ENCODE peak calls at places on chromosomes 1 and 21, in five cellular contexts. N, A, W, U and Q are unnamed samples.

GRCh38 chr1:21573971-21574458 is 64.8 kb downstream of the ALPL start:
- DNase-seq in N (peak; percentile 59), A (peak; percentile 71), W (peak; percentile 86), U (no peak), Q (peak; percentile 47)

GRCh38 chr1:9907441-9907840 is 2.6 kb downstream of the CTNNBIP1 start:
- DNase-seq in N (no peak), A (no peak), W (no peak), U (no peak), Q (no peak)

GRCh38 chr1:36857761-36858160 is 176.6 kb downstream of the GRIK3 start:
- DNase-seq in N (no peak), A (no peak), W (no peak), U (no peak), Q (no peak)

GRCh38 chr1:98653186-98653585 is 8.3 kb upstream of the SNX7 start:
- DNase-seq in N (no peak), A (no peak), W (no peak), U (no peak), Q (no peak)

GRCh38 chr1:84027368-84027767 is 28.4 kb upstream of the TTLL7 start:
- DNase-seq in N (no peak), A (no peak), W (no peak), U (no peak), Q (no peak)

GRCh38 chr1:110634455-110635281 is 28.5 kb upstream of the KCNA2 start:
- DNase-seq in N (peak; percentile 81), A (no peak), W (peak; percentile 91), U (peak; percentile 51), Q (peak; percentile 80)

GRCh38 chr1:158145173-158145719 is 35.4 kb upstream of the CD1D start:
- DNase-seq in N (peak; percentile 35), A (no peak), W (peak; percentile 77), U (no peak), Q (no peak)

GRCh38 chr1:6783221-6783620 is 2.0 kb upstream of the CAMTA1 start:
- DNase-seq in N (no peak), A (no peak), W (no peak), U (no peak), Q (no peak)

GRCh38 chr1:150973258-150973825 is 1.3 kb downstream of the CERS2 start:
- DNase-seq in N (no peak), A (no peak), W (peak; percentile 23), U (no peak), Q (peak; percentile 36)

GRCh38 chr1:56576880-56577858 is 2.2 kb downstream of the PLPP3 start:
- DNase-seq in N (no peak), A (peak; percentile 15), W (no peak), U (no peak), Q (peak; percentile 20)

GRCh38 chr1:119859647-119860046 is 36.7 kb downstream of the ADAM30 start:
- DNase-seq in N (no peak), A (no peak), W (no peak), U (no peak), Q (no peak)

GRCh38 chr1:59007820-59008598 is 224.2 kb upstream of the JUN start:
- DNase-seq in N (no peak), A (no peak), W (no peak), U (no peak), Q (peak; percentile 35)

GRCh38 chr1:184160236-184160635 is 108.7 kb downstream of the TSEN15 start:
- DNase-seq in N (no peak), A (no peak), W (no peak), U (no peak), Q (no peak)

GRCh38 chr21:41658321-41658720 is 108.5 kb downstream of the RIPK4 start:
- DNase-seq in N (no peak), A (no peak), W (no peak), U (no peak), Q (no peak)

GRCh38 chr1:177909416-177909815 is 60.4 kb downstream of the SEC16B start:
- DNase-seq in N (no peak), A (no peak), W (no peak), U (no peak), Q (no peak)

GRCh38 chr1:221431068-221431651 is 310.7 kb downstream of the DUSP10 start:
- DNase-seq in N (no peak), A (no peak), W (no peak), U (no peak), Q (no peak)

GRCh38 chr1:169193191-169193850 is 86.8 kb downstream of the ATP1B1 start:
- DNase-seq in N (no peak), A (no peak), W (peak; percentile 19), U (no peak), Q (no peak)

GRCh38 chr1:85475055-85475454 is 10.1 kb upstream of the DDAH1 start:
- DNase-seq in N (no peak), A (no peak), W (no peak), U (no peak), Q (no peak)

GRCh38 chr1:18651727-18652126 is 21.1 kb downstream of the PAX7 start:
- DNase-seq in N (no peak), A (no peak), W (no peak), U (no peak), Q (no peak)

GRCh38 chr1:25519624-25520023 is 23.8 kb upstream of the LDLRAP1 start:
- DNase-seq in N (no peak), A (no peak), W (no peak), U (no peak), Q (no peak)

GRCh38 chr21:38788275-38788911 is 17.3 kb upstream of the ETS2 start:
- DNase-seq in N (no peak), A (no peak), W (no peak), U (no peak), Q (no peak)

GRCh38 chr1:19044471-19044870 is 88.0 kb upstream of the IFFO2 start:
- DNase-seq in N (peak; percentile 8), A (no peak), W (no peak), U (no peak), Q (no peak)

DNA sequence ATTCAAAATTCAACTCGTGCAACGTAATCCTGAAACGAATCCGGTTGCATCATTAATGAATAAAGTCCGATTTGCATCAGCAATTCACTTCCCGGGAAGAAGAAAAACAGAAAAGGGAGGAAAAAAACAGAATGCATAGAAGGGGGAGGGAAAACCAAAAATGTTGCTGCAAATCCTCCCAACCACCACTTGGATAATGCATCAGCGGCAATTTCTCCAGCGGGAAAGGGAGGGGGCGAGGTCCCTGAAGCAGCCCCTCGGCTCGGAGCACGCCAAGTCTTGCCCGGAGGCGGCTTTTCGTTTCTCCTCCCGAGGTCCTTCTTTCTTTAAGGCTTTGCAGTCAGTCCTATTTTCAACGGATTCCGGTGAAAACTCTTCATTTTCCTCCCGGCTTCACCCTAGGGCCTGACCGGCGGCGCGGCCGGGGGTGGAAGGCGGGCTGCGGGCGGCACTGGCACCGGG is 720 bp downstream of the CDC42BPA start:
- DNase-seq in N (peak; percentile 47), A (peak; percentile 63), W (peak; percentile 29), U (no peak), Q (peak; percentile 25)
- TF ChIP-seq CTCF in N (no peak), A (no peak), W (peak; percentile 39), U (peak; percentile 16), Q (no peak)

GRCh38 chr1:13786541-13786940 is 86.6 kb downstream of the PRDM2 start:
- DNase-seq in N (no peak), A (no peak), W (no peak), U (no peak), Q (no peak)
- TF ChIP-seq CTCF in N (no peak), A (no peak), W (no peak), U (no peak), Q (no peak)

GRCh38 chr1:92298573-92299476 is at the start of the genes GLMN and RPAP2:
- DNase-seq in N (peak; percentile 66), A (peak; percentile 79), W (peak; percentile 80), U (peak; percentile 17), Q (peak; percentile 92)
- TF ChIP-seq CTCF in N (no peak), A (no peak), W (peak; percentile 38), U (no peak), Q (no peak)

DNA sequence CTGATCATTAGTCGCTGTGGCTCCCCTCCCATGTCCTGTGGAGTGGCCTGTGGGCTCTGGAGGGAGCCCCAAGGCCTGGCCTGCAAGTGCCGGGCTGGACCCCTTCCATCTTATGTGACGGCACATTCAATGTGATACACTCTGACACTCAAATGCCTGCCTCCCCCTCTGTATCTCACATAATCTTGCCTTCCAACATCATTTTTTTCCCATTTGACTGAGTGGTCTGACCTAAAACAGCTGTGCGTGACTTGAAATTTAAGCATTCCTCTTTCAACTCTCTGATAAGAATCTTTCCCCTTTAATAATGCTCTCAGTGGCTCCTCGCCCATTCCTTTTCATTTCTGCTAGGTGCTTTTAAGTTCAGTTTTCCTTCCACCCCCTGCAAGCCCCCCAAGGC is 426.7 kb upstream of the DAB1 start:
- DNase-seq in N (no peak), A (no peak), W (no peak), U (no peak), Q (no peak)
- TF ChIP-seq CTCF in N (no peak), A (no peak), W (no peak), U (no peak), Q (no peak)

GRCh38 chr1:11335417-11336070 is 62.5 kb downstream of the UBIAD1 start:
- DNase-seq in N (no peak), A (no peak), W (no peak), U (no peak), Q (peak; percentile 86)

GRCh38 chr1:11340248-11340632 is 67.2 kb downstream of the UBIAD1 start:
- DNase-seq in N (no peak), A (no peak), W (no peak), U (no peak), Q (no peak)

GRCh38 chr1:11339346-11340247 is 66.6 kb downstream of the UBIAD1 start:
- DNase-seq in N (no peak), A (no peak), W (no peak), U (no peak), Q (no peak)

GRCh38 chr1:11338351-11338809 is 65.4 kb downstream of the UBIAD1 start:
- DNase-seq in N (no peak), A (no peak), W (no peak), U (no peak), Q (no peak)

DNA sequence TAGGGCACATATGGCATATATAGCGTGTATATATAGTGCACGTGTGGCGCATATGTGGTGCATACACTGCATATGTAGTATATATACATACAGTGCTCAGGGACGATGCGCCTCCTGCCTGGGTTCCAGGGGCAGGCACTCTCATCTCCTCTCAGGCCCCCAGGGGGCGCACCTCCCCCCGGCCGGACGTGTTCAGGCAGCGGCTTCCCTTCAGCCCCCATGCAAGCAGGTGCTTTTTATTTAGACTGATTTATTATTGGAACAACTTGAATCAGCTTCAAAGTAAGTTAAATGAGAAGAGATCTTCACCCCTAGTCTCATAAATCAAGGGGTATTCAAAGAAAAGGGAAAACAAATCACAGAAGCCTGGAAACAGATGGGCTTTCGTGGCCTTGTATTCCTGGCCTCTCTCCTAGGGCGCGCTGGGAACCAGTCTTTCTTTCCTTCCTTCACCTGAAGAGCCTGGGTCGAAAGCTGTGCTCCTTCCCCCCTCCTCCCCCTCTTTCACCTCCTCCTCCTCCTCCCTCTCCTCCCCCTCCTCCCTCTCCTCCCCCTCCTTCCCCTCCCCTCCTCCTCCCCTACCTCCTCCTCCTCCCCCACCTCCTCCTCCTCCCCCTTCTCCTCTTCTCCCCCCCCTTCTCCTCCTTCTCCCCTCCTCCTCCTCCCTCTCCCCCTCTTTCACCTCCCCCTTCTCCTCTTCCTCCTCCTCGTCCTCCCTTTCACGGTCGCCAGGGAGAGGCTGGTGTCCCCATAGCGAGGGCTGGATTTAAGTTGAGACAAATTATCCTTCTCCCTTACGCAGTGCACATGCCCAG is 64.7 kb downstream of the UBIAD1 start:
- DNase-seq in N (no peak), A (peak; percentile 82), W (peak; percentile 43), U (no peak), Q (peak; percentile 77)
- TF ChIP-seq CTCF in N (peak; percentile 66), A (peak; percentile 77), W (peak; percentile 80), U (peak; percentile 10), Q (peak; percentile 61)

GRCh38 chr1:160877221-160877620 is 7.8 kb downstream of the ITLN1 start:
- DNase-seq in N (no peak), A (no peak), W (no peak), U (no peak), Q (peak; percentile 42)
- TF ChIP-seq CTCF in N (no peak), A (no peak), W (peak; percentile 13), U (no peak), Q (peak; percentile 15)